ENCODE peak calls at places on chromosomes 6 and 20, in four cellular contexts. K is SW480; F is NCI-H2171; H is activated naive CD4-positive, alpha-beta T cell treated with Interleukin-2 at 50 U/mL for 16 hours. U is an unnamed sample.

GRCh38 chr6:46217671-46218131 is 46.9 kb upstream of the ENPP5 start:
- DNase-seq in H (no peak), F (no peak), K (no peak), U (no peak)

GRCh38 chr6:148602136-148602535 is 144.7 kb upstream of the UST start:
- DNase-seq in H (no peak), F (no peak), K (no peak), U (no peak)

GRCh38 chr20:60921021-60921622 is 330.9 kb upstream of the CDH4 start:
- DNase-seq in F (no peak), K (peak; percentile 17), H (peak; percentile 14), U (peak; percentile 80)

GRCh38 chr6:116327803-116328527 is 42.8 kb upstream of the DSE start:
- DNase-seq in H (no peak), F (no peak), K (no peak), U (no peak)

GRCh38 chr20:57618091-57618765 is 2.0 kb downstream of the ZBP1 start:
- DNase-seq in H (peak; percentile 51), F (peak; percentile 33), K (peak; percentile 90), U (no peak)

GRCh38 chr6:106620931-106621672 is 8.2 kb downstream of the RTN4IP1 start:
- DNase-seq in H (no peak), F (no peak), K (no peak), U (no peak)

GRCh38 chr20:38143646-38144554 is 21.2 kb downstream of the TGM2 start:
- DNase-seq in H (no peak), K (peak; percentile 96), F (no peak), U (no peak)

GRCh38 chr20:4661191-4661590 is 60.5 kb upstream of the PRND start:
- DNase-seq in F (no peak), K (no peak), H (peak; percentile 24), U (no peak)

GRCh38 chr6:7088076-7088742 is 19.6 kb upstream of the RREB1 start:
- DNase-seq in H (no peak), K (no peak), F (no peak), U (no peak)

GRCh38 chr6:10901751-10902150 is 14.9 kb downstream of the SYCP2L start:
- DNase-seq in F (no peak), H (no peak), K (no peak), U (no peak)

GRCh38 chr6:41405941-41406340 is 70.5 kb downstream of the NCR2 start:
- DNase-seq in F (no peak), K (no peak), H (no peak), U (no peak)

GRCh38 chr20:37506166-37506725 is 14.8 kb upstream of the NNAT start:
- DNase-seq in F (no peak), H (no peak), K (no peak), U (no peak)

GRCh38 chr20:10550204-10551118 is 115.4 kb downstream of the SLX4IP start:
- DNase-seq in H (no peak), K (no peak), F (no peak), U (no peak)

GRCh38 chr6:116244284-116244683 is 9.6 kb downstream of the TSPYL4 start:
- DNase-seq in K (no peak), F (no peak), H (no peak), U (no peak)

GRCh38 chr6:112906737-112907136 is 559.6 kb downstream of the RFPL4B start:
- DNase-seq in K (no peak), H (no peak), F (no peak), U (no peak)

GRCh38 chr6:71649893-71650292 is 236.5 kb upstream of the RIMS1 start:
- DNase-seq in K (no peak), H (no peak), F (no peak), U (no peak)

GRCh38 chr6:43386492-43386891 is 17.0 kb upstream of the ZNF318 start:
- DNase-seq in F (no peak), H (no peak), K (no peak), U (peak; percentile 20)

GRCh38 chr6:28794175-28795002 is 129.4 kb downstream of the TRIM27 start:
- DNase-seq in H (no peak), F (no peak), K (peak; percentile 32), U (peak; percentile 87)

GRCh38 chr6:132666118-132666517 is 7.1 kb upstream of the TAAR1 start:
- DNase-seq in H (no peak), K (no peak), F (no peak), U (no peak)

GRCh38 chr6:4358414-4359107 is 223.2 kb upstream of the ECI2 start:
- DNase-seq in K (peak; percentile 97), H (peak; percentile 5), F (no peak), U (peak; percentile 24)

GRCh38 chr6:53979468-53980067 is 131.7 kb upstream of the MLIP start:
- DNase-seq in F (peak; percentile 7), H (no peak), K (peak; percentile 11), U (peak; percentile 60)

GRCh38 chr20:17343631-17344447 is 117.0 kb downstream of the PCSK2 start:
- DNase-seq in F (no peak), H (no peak), K (no peak), U (no peak)

GRCh38 chr6:18920701-18921100 is 533.6 kb downstream of the RNF144B start:
- DNase-seq in K (no peak), H (no peak), F (no peak), U (no peak)

GRCh38 chr6:135108692-135109091 is 54.1 kb upstream of the HBS1L start:
- DNase-seq in K (no peak), F (no peak), H (no peak), U (no peak)

GRCh38 chr20:49543858-49544437 is 24.0 kb downstream of the PTGIS start:
- DNase-seq in K (no peak), H (no peak), F (no peak), U (no peak)

GRCh38 chr6:31877651-31878161 is 1.1 kb downstream of the SLC44A4 start:
- DNase-seq in H (no peak), F (no peak), K (no peak), U (no peak)

GRCh38 chr6:44269921-44270525 is at the start of gene TMEM151B:
- DNase-seq in F (peak; percentile 48), H (no peak), K (no peak), U (peak; percentile 53)